ENCODE peak calls at places on chromosomes 11 and 22, in seven cellular contexts. F, Y, A, K, D, X and I are unnamed samples. For H3K27me3 and H3K9me3, the result is how much of the 10 kb centered on the place peaks cover.

GRCh38 chr11:66353762-66354161 is 6.3 kb upstream of the B4GAT1 start:
- DNase-seq in A (no peak), Y (peak), K (no peak), X (no peak), F (no peak), D (no peak), I (no peak)

GRCh38 chr11:5938603-5938965 is 3.5 kb upstream of the OR56A3 start:
- DNase-seq in X (no peak), F (no peak), K (no peak), Y (no peak), A (no peak), D (no peak), I (no peak)

GRCh38 chr22:37843746-37844089 is 416 bp downstream of the ANKRD54 start:
- DNase-seq in X (peak), A (no peak), Y (no peak), D (peak), F (peak), K (peak), I (peak)

GRCh38 chr22:37244922-37245722 is 1.1 kb upstream of the RAC2 start:
- DNase-seq in D (peak), K (no peak), F (no peak), X (peak), Y (peak), A (no peak), I (no peak)

GRCh38 chr11:78080084-78080817 is 589 bp upstream of the NDUFC2 start:
- DNase-seq in K (no peak), Y (no peak), X (no peak), A (no peak), F (no peak), D (peak), I (no peak)

GRCh38 chr11:2747236-2748015 is 47.6 kb upstream of the KCNQ1OT1 start:
- DNase-seq in F (no peak), K (peak), A (no peak), D (no peak), Y (peak), X (peak), I (no peak)

GRCh38 chr11:119482561-119483001 is 59.6 kb upstream of the THY1 start:
- DNase-seq in X (no peak), F (no peak), K (no peak), Y (no peak), A (no peak), D (no peak), I (peak)

GRCh38 chr22:31082606-31083376 is 1.7 kb downstream of the SMTN start:
- DNase-seq in F (peak), A (no peak), D (no peak), Y (no peak), X (peak), K (peak), I (peak)

GRCh38 chr11:60872952-60873524 is 5.7 kb downstream of the ZP1 start:
- DNase-seq in F (no peak), Y (peak), X (no peak), A (no peak), D (no peak), K (no peak), I (peak)

GRCh38 chr22:23767303-23767672 is 484 bp downstream of the CHCHD10 start:
- DNase-seq in D (no peak), K (no peak), Y (no peak), X (no peak), F (no peak), A (no peak), I (no peak)

GRCh38 chr22:44743804-44744211 is 8.6 kb upstream of the ARHGAP8 start:
- DNase-seq in Y (no peak), X (no peak), A (no peak), K (no peak), F (no peak), D (no peak), I (no peak)

GRCh38 chr11:12770966-12771597 is 96.9 kb downstream of the TEAD1 start:
- DNase-seq in X (no peak), F (no peak), K (no peak), D (no peak), A (no peak), Y (no peak), I (no peak)

GRCh38 chr11:131579932-131580387 is 209.5 kb downstream of the NTM start:
- DNase-seq in A (no peak), F (peak), D (no peak), K (no peak), X (no peak), Y (no peak), I (no peak)

GRCh38 chr22:26273011-26273675 is 103.9 kb downstream of the SEZ6L start:
- DNase-seq in X (no peak), K (no peak), Y (no peak), F (no peak), D (no peak), A (no peak), I (no peak)

GRCh38 chr11:132402056-132402684 is 1031.8 kb downstream of the NTM start:
- DNase-seq in A (no peak), F (peak), K (peak), Y (no peak), X (no peak), D (peak), I (no peak)

GRCh38 chr11:85407648-85408047 is 219.5 kb downstream of the DLG2 start:
- DNase-seq in D (no peak), K (no peak), X (no peak), Y (no peak), A (no peak), F (no peak), I (no peak)

GRCh38 chr11:117366183-117366582 is 38.5 kb downstream of the CEP164 start:
- DNase-seq in D (no peak), Y (no peak), K (no peak), X (no peak), A (no peak), F (no peak), I (no peak)

GRCh38 chr11:126327280-126328000 is 23.6 kb downstream of the DCPS start:
- DNase-seq in F (no peak), X (no peak), K (no peak), A (no peak), Y (no peak), D (no peak), I (no peak)

GRCh38 chr22:40040927-40041326 is 46.2 kb downstream of the FAM83F start:
- DNase-seq in D (no peak), F (peak), A (no peak), Y (no peak), K (peak), X (no peak), I (no peak)

GRCh38 chr11:127789887-127790286 is 789.3 kb upstream of the KIRREL3 start:
- DNase-seq in K (no peak), Y (no peak), F (peak), A (no peak), X (no peak), D (peak), I (no peak)

GRCh38 chr22:18048441-18048898 is 24.1 kb upstream of the MICAL3 start:
- DNase-seq in Y (no peak), A (no peak), D (no peak), F (no peak), K (no peak), X (peak), I (no peak)

GRCh38 chr11:119446434-119446833 is 23.5 kb upstream of the THY1 start:
- DNase-seq in K (no peak), D (no peak), F (no peak), Y (no peak), X (no peak), A (no peak), I (no peak)

GRCh38 chr11:66880484-66881211 is 23.8 kb downstream of the LRFN4 start:
- DNase-seq in A (no peak), Y (no peak), K (no peak), D (peak), X (peak), F (peak), I (no peak)

GRCh38 chr11:64355078-64355940 is 3.7 kb upstream of the RPS6KA4 start:
- DNase-seq in F (peak), K (peak), A (no peak), X (peak), Y (peak), D (no peak), I (peak)

GRCh38 chr11:72069200-72069599 is 11.1 kb downstream of the NUMA1 start:
- DNase-seq in X (no peak), D (no peak), F (no peak), Y (no peak), A (no peak), K (no peak), I (no peak)

GRCh38 chr11:18322818-18323570 is 627 bp downstream of the GTF2H1 start:
- DNase-seq in F (no peak), Y (no peak), K (no peak), D (no peak), X (no peak), A (no peak), I (no peak)

GRCh38 chr11:8031248-8032115 is 44.3 kb downstream of the EIF3F start:
- DNase-seq in D (no peak), K (no peak), A (no peak), Y (no peak), X (no peak), F (no peak), I (no peak)

GRCh38 chr11:134505125-134505524 is 93.1 kb upstream of the B3GAT1 start:
- DNase-seq in K (no peak), F (no peak), X (no peak), A (no peak), D (no peak), Y (no peak), I (no peak)

GRCh38 chr11:116731097-116731761 is 41.6 kb downstream of the BUD13 start:
- DNase-seq in K (no peak), D (no peak), A (no peak), Y (no peak), X (no peak), F (peak), I (peak)

GRCh38 chr22:19086417-19086816 is 35.8 kb downstream of the DGCR2 start:
- DNase-seq in A (no peak), F (no peak), X (no peak), K (no peak), D (no peak), Y (no peak), I (no peak)

GRCh38 chr11:68002943-68003845 is 703 bp downstream of the UNC93B1 start:
- DNase-seq in A (peak), X (peak), K (no peak), Y (peak), F (peak), D (peak), I (no peak)

GRCh38 chr11:70067591-70068341 is 10.4 kb upstream of the ANO1 start:
- DNase-seq in Y (no peak), D (no peak), A (no peak), F (peak), K (no peak), X (no peak), I (no peak)

GRCh38 chr11:103395612-103396011 is 286.4 kb downstream of the DYNC2H1 start:
- DNase-seq in D (no peak), Y (no peak), A (no peak), X (no peak), F (peak), K (no peak), I (no peak)

GRCh38 chr22:37208401-37209139 is 3.7 kb downstream of the SSTR3 start:
- DNase-seq in K (no peak), X (no peak), F (no peak), D (no peak), Y (no peak), A (no peak), I (no peak)

GRCh38 chr11:14270690-14271542 is 88.1 kb downstream of the RRAS2 start:
- DNase-seq in X (no peak), F (no peak), A (peak), Y (no peak), K (no peak), D (peak), I (no peak)
- H3K27me3 ChIP-seq in X (under half), F (under half), A (under half), Y (under half), K (under half), D (under half), I (under half)

GRCh38 chr22:47231759-47232158 is 469.3 kb downstream of the TBC1D22A start:
- DNase-seq in X (no peak), D (no peak), K (no peak), Y (no peak), A (no peak), F (no peak), I (no peak)

GRCh38 chr22:47225931-47226633 is 463.6 kb downstream of the TBC1D22A start:
- DNase-seq in A (no peak), X (no peak), Y (no peak), F (no peak), K (no peak), D (no peak), I (no peak)

GRCh38 chr22:47232197-47232596 is 469.7 kb downstream of the TBC1D22A start:
- DNase-seq in D (no peak), A (no peak), F (no peak), X (no peak), Y (no peak), K (no peak), I (no peak)

GRCh38 chr22:47225080-47225930 is 462.9 kb downstream of the TBC1D22A start:
- DNase-seq in F (no peak), K (no peak), A (no peak), Y (no peak), X (no peak), D (no peak), I (no peak)

DNA sequence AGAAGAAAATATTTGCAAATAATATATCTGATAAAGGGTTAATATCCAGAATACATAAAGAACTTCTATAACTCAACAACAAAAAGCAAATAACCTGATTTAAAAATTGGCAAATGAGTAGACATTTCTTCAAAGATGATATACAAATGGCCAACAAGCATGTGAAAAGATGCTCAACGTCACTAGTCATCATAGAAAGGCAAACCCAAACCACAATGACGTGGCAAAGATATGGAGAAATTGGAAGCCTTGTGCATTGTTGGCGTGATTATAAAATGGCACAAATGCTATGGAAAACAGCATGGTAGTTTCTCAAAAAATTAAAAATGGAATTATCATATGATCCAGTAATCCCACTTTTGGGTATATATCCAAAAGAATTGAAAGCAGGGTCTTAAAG is 466.3 kb downstream of the TBC1D22A start:
- DNase-seq in F (no peak), K (no peak), D (no peak), Y (no peak), X (no peak), A (no peak), I (no peak)
- H3K9me3 ChIP-seq in F (under half), K (under half), D (under half), Y (under half), X (under half), A (under half), I (under half)

GRCh38 chr11:19843106-19843505 is 130.5 kb downstream of the NAV2 start:
- DNase-seq in F (no peak), X (no peak), D (no peak), A (no peak), K (no peak), Y (no peak), I (no peak)

GRCh38 chr11:19844806-19845205 is 132.2 kb downstream of the NAV2 start:
- DNase-seq in X (no peak), A (no peak), D (no peak), Y (no peak), F (no peak), K (no peak), I (no peak)

GRCh38 chr11:19844012-19844411 is 131.4 kb downstream of the NAV2 start:
- DNase-seq in Y (no peak), A (no peak), D (no peak), F (no peak), X (no peak), K (no peak), I (no peak)

GRCh38 chr11:19845633-19846032 is 133.0 kb downstream of the NAV2 start:
- DNase-seq in X (no peak), F (no peak), K (no peak), A (no peak), Y (no peak), D (no peak), I (no peak)

DNA sequence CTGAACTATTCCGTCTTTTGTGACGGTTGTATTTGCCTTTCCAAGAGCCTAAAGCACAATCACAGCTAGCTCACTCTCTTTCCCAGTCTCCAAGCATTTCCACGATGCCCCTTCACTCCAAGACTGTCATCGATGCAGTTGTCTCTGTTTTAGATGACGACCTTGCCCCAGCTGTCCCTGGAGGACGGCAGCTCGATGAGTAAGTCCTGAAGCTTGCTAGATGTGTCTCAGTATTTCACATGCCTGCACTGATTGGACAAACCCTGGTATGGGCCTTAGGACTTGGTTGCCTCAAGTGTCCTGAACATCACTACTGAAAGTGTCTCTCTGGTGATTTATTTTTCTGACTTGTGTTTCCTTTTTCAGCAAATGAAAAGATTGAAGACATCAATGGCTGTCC is 129.9 kb downstream of the NAV2 start:
- DNase-seq in Y (no peak), A (no peak), F (no peak), X (no peak), K (no peak), D (no peak), I (no peak)
- H3K27me3 ChIP-seq in Y (under half), A (under half), F (under half), X (under half), K (under half), D (under half), I (under half)

GRCh38 chr11:100080821-100081220 is 606.3 kb upstream of the ARHGAP42 start:
- DNase-seq in K (no peak), F (no peak), A (no peak), D (no peak), X (no peak), Y (no peak), I (no peak)
- H3K9me3 ChIP-seq in K (under half), F (under half), A (under half), D (under half), X (under half), Y (under half), I (under half)

GRCh38 chr22:32607086-32607485 is 132.5 kb downstream of the FBXO7 start:
- DNase-seq in D (no peak), K (no peak), F (no peak), A (no peak), X (no peak), Y (no peak), I (no peak)

GRCh38 chr22:32605576-32605975 is 131.0 kb downstream of the FBXO7 start:
- DNase-seq in Y (no peak), D (no peak), A (no peak), F (no peak), X (no peak), K (no peak), I (no peak)

GRCh38 chr22:32602154-32602553 is 127.5 kb downstream of the FBXO7 start:
- DNase-seq in K (no peak), A (no peak), F (no peak), X (no peak), D (no peak), Y (no peak), I (no peak)

GRCh38 chr22:32603651-32604540 is 129.3 kb downstream of the FBXO7 start:
- DNase-seq in Y (no peak), A (no peak), X (no peak), F (no peak), K (no peak), D (no peak), I (peak)

GRCh38 chr22:32606181-32606580 is 131.6 kb downstream of the FBXO7 start:
- DNase-seq in F (no peak), D (no peak), K (no peak), Y (no peak), X (no peak), A (no peak), I (no peak)
- H3K27me3 ChIP-seq in F (under half), D (under half), K (under half), Y (under half), X (under half), A (under half), I (under half)

DNA sequence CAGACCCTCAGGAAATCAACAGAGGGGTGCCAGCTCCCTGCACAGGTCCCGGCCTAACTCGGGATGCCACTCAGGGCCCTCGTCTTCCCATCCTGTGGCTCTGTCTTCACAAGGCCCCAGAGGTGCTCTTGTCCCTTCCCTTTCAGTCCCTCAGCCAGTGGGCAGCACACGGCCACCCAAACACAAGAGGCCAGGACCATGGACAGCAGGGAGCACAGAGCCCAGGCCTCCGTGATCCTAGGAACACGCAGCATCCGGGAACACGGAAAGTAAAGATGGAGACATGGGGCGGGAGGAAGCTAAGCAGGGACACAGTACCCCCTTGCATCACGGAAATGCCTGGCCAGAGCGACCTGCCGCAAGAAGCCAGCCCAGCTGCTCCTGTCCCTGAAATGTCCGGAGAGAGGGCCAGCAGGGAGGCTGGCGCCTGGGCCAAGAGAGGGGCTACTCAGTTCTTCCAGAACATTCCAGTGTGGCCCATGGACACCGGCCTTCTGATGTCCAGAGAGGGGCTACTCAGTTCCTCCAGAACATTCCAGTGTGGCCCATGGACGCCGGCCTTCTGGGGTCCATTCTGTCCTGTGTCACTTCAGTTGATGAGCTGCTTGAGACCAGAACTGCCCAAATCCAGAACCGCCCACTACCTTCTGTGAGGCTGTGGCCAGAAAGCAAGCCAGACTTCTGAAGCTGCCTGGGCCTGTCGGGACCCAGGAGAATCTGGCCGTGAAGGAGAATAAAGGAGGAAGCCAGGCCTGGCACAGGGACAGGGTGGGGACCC is 274.0 kb downstream of the BRD1 start:
- DNase-seq in K (no peak), Y (no peak), X (no peak), A (no peak), D (no peak), F (peak), I (peak)
- H3K9me3 ChIP-seq in K (under half), Y (under half), X (under half), A (under half), D (under half), F (under half), I (under half)

GRCh38 chr22:29718949-29719893 is 582 bp upstream of the CABP7 start:
- DNase-seq in X (no peak), A (no peak), F (no peak), Y (no peak), D (no peak), K (no peak), I (no peak)

GRCh38 chr22:29715240-29715639 is 4.6 kb upstream of the CABP7 start:
- DNase-seq in K (no peak), Y (no peak), F (no peak), D (no peak), X (no peak), A (no peak), I (no peak)

GRCh38 chr22:29715705-29716104 is 4.1 kb upstream of the CABP7 start:
- DNase-seq in X (no peak), A (no peak), K (no peak), D (no peak), F (no peak), Y (no peak), I (no peak)

GRCh38 chr22:29717789-29718188 is 2.0 kb upstream of the CABP7 start:
- DNase-seq in D (no peak), Y (no peak), F (no peak), A (no peak), X (no peak), K (no peak), I (no peak)

GRCh38 chr22:29716814-29717213 is 3.0 kb upstream of the CABP7 start:
- DNase-seq in A (no peak), D (peak), Y (peak), F (peak), K (peak), X (peak), I (no peak)
- H3K27me3 ChIP-seq in A (under half), D (half or more), Y (half or more), F (under half), K (half or more), X (under half), I (half or more)